ENCODE peak calls at places on chromosomes 11 and 22, in four cellular contexts. One of them, this sample, is unnamed.

GRCh38 chr22:41446057-41446501 is 522 bp downstream of the TOB2 start:
- DNase-seq in K562: peak; percentile 39
- DNase-seq in GM12878: no peak
- DNase-seq in HepG2: no peak
- DNase-seq in this sample: peak; percentile 36

GRCh38 chr11:93844568-93844967 is 5.8 kb downstream of the VSTM5 start:
- DNase-seq in K562: no peak
- DNase-seq in GM12878: no peak
- DNase-seq in HepG2: no peak
- DNase-seq in this sample: no peak

GRCh38 chr11:18715476-18715875 is 10.5 kb downstream of the IGSF22 start:
- DNase-seq in HepG2: no peak
- DNase-seq in K562: no peak
- DNase-seq in GM12878: no peak
- DNase-seq in this sample: no peak

GRCh38 chr11:106724293-106724892 is 293.9 kb downstream of the GUCY1A2 start:
- DNase-seq in GM12878: no peak
- DNase-seq in HepG2: no peak
- DNase-seq in K562: no peak
- DNase-seq in this sample: no peak

GRCh38 chr22:28773461-28773867 is 969 bp downstream of the CCDC117 start:
- DNase-seq in K562: no peak
- DNase-seq in HepG2: no peak
- DNase-seq in GM12878: peak; percentile 60
- DNase-seq in this sample: no peak

GRCh38 chr11:73141309-73142127 is 600 bp downstream of the FCHSD2 start:
- DNase-seq in HepG2: peak; percentile 47
- DNase-seq in K562: peak; percentile 34
- DNase-seq in GM12878: no peak
- DNase-seq in this sample: peak; percentile 69

GRCh38 chr22:27386186-27386585 is 415.4 kb downstream of the MN1 start:
- DNase-seq in GM12878: no peak
- DNase-seq in K562: no peak
- DNase-seq in HepG2: no peak
- DNase-seq in this sample: no peak

GRCh38 chr22:37088108-37088605 is 21.4 kb downstream of the TMPRSS6 start:
- DNase-seq in GM12878: no peak
- DNase-seq in K562: peak; percentile 53
- DNase-seq in HepG2: no peak
- DNase-seq in this sample: no peak

GRCh38 chr11:8070417-8071101 is 10.5 kb upstream of the TUB start:
- DNase-seq in GM12878: no peak
- DNase-seq in HepG2: peak; percentile 20
- DNase-seq in K562: peak; percentile 54
- DNase-seq in this sample: no peak

GRCh38 chr11:73237471-73238290 is 19.6 kb downstream of the P2RY2 start:
- DNase-seq in K562: no peak
- DNase-seq in GM12878: no peak
- DNase-seq in HepG2: peak; percentile 95
- DNase-seq in this sample: no peak

GRCh38 chr22:31241200-31241599 is 29.1 kb downstream of the LIMK2 start:
- DNase-seq in HepG2: peak; percentile 19
- DNase-seq in K562: peak; percentile 25
- DNase-seq in GM12878: no peak
- DNase-seq in this sample: no peak

GRCh38 chr11:76621466-76621865 is 49.1 kb downstream of the LRRC32 start:
- DNase-seq in GM12878: no peak
- DNase-seq in HepG2: no peak
- DNase-seq in K562: no peak
- DNase-seq in this sample: no peak

GRCh38 chr11:8833568-8834275 is 77.3 kb upstream of the AKIP1 start:
- DNase-seq in GM12878: no peak
- DNase-seq in HepG2: no peak
- DNase-seq in K562: no peak
- DNase-seq in this sample: no peak

GRCh38 chr11:17927041-17927440 is 85.8 kb downstream of the SERGEF start:
- DNase-seq in K562: no peak
- DNase-seq in HepG2: no peak
- DNase-seq in GM12878: no peak
- DNase-seq in this sample: no peak

GRCh38 chr11:122319842-122320555 is 204.0 kb upstream of the BLID start:
- DNase-seq in HepG2: no peak
- DNase-seq in K562: no peak
- DNase-seq in GM12878: no peak
- DNase-seq in this sample: no peak

GRCh38 chr11:9664276-9665171 is 647 bp downstream of the SWAP70 start:
- DNase-seq in K562: no peak
- DNase-seq in GM12878: no peak
- DNase-seq in HepG2: peak; percentile 29
- DNase-seq in this sample: peak; percentile 22

GRCh38 chr11:76025068-76025467 is 181.2 kb downstream of the WNT11 start:
- DNase-seq in GM12878: no peak
- DNase-seq in K562: no peak
- DNase-seq in HepG2: no peak
- DNase-seq in this sample: no peak

GRCh38 chr22:50576070-50576469 is 2.2 kb downstream of the CPT1B start:
- DNase-seq in HepG2: peak; percentile 81
- DNase-seq in GM12878: no peak
- DNase-seq in K562: peak; percentile 34
- DNase-seq in this sample: peak; percentile 41

GRCh38 chr22:44392446-44392921 is 79.7 kb upstream of the SHISAL1 start:
- DNase-seq in HepG2: no peak
- DNase-seq in GM12878: no peak
- DNase-seq in K562: no peak
- DNase-seq in this sample: peak; percentile 7

GRCh38 chr22:39463931-39464390 is 7.1 kb downstream of the MGAT3 start:
- DNase-seq in GM12878: no peak
- DNase-seq in HepG2: no peak
- DNase-seq in K562: no peak
- DNase-seq in this sample: no peak

DNA sequence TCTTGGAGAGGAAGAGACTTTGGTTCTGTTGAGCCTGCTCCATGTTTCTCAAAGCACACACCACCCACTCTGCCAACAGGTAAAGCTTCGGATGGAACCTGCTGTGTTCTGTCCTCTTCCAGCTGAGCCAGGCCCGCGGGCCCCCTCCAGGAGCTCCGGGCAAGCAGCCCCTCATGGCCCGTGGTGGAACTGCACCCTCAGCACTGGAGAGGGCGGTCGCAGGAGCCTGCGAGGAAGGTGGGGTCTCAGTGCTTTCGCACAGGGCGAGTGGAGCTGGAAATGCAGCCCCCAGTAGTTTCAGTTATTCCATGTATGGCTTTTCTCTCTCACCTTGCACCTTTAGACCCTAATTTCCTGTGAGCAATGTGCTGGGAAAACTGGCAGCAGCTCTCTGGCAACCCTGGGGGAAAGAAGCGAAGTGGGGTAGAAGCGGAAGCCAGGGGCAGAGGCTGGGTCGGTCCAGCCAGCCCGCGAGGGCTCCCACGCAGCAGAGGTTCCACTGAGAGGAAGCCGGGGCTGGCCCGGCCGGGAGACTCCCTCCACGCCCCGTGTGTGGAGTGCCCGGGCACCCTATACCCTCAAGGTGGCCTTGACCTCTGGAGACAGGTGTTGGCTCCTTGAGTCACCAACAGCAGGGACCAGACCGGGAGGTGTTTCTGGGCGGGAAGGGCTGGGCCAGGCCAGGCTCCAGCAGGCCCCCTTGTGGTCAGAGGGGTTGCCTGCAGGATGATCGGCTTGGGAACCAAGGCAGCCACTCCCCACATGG is 119.9 kb upstream of the TMEM45B start:
- DNase-seq in GM12878: no peak
- DNase-seq in K562: peak; percentile 69
- DNase-seq in HepG2: peak; percentile 46
- DNase-seq in this sample: peak; percentile 87
- TF ChIP-seq ATF2 in GM12878: no peak
- TF ChIP-seq ATF2 in K562: no peak
- TF ChIP-seq ATF2 in HepG2: no peak
- TF ChIP-seq ATF2 in this sample: no peak

GRCh38 chr11:39975091-39975490 is 1484.4 kb downstream of the LRRC4C start:
- DNase-seq in GM12878: no peak
- DNase-seq in HepG2: no peak
- DNase-seq in K562: no peak
- DNase-seq in this sample: no peak
- TF ChIP-seq USF2 in GM12878: no peak
- TF ChIP-seq USF2 in HepG2: no peak
- TF ChIP-seq USF2 in K562: no peak
- TF ChIP-seq USF2 in this sample: no peak

GRCh38 chr22:43313497-43314474 is 29.4 kb downstream of the SCUBE1 start:
- DNase-seq in K562: no peak
- DNase-seq in GM12878: no peak
- DNase-seq in HepG2: no peak
- DNase-seq in this sample: no peak

GRCh38 chr22:43314611-43315010 is 28.6 kb downstream of the SCUBE1 start:
- DNase-seq in K562: no peak
- DNase-seq in GM12878: no peak
- DNase-seq in HepG2: no peak
- DNase-seq in this sample: no peak

GRCh38 chr22:43317252-43317651 is 25.9 kb downstream of the SCUBE1 start:
- DNase-seq in HepG2: no peak
- DNase-seq in GM12878: no peak
- DNase-seq in K562: no peak
- DNase-seq in this sample: no peak

GRCh38 chr22:43312608-43313007 is 30.6 kb downstream of the SCUBE1 start:
- DNase-seq in HepG2: no peak
- DNase-seq in K562: no peak
- DNase-seq in GM12878: no peak
- DNase-seq in this sample: no peak

GRCh38 chr22:43315687-43316217 is 27.4 kb downstream of the SCUBE1 start:
- DNase-seq in K562: no peak
- DNase-seq in HepG2: no peak
- DNase-seq in GM12878: no peak
- DNase-seq in this sample: no peak
- TF ChIP-seq CBFB in K562: no peak
- TF ChIP-seq CBFB in HepG2: no peak
- TF ChIP-seq CBFB in GM12878: no peak
- TF ChIP-seq CBFB in this sample: no peak

GRCh38 chr11:36034572-36035331 is 90.9 kb downstream of the LDLRAD3 start:
- DNase-seq in GM12878: no peak
- DNase-seq in K562: no peak
- DNase-seq in HepG2: no peak
- DNase-seq in this sample: no peak

GRCh38 chr11:36033936-36034335 is 90.1 kb downstream of the LDLRAD3 start:
- DNase-seq in K562: no peak
- DNase-seq in GM12878: no peak
- DNase-seq in HepG2: no peak
- DNase-seq in this sample: no peak

GRCh38 chr11:36027731-36028130 is 83.9 kb downstream of the LDLRAD3 start:
- DNase-seq in K562: no peak
- DNase-seq in HepG2: no peak
- DNase-seq in GM12878: no peak
- DNase-seq in this sample: no peak

GRCh38 chr11:36033082-36033751 is 89.4 kb downstream of the LDLRAD3 start:
- DNase-seq in K562: no peak
- DNase-seq in GM12878: no peak
- DNase-seq in HepG2: no peak
- DNase-seq in this sample: no peak

DNA sequence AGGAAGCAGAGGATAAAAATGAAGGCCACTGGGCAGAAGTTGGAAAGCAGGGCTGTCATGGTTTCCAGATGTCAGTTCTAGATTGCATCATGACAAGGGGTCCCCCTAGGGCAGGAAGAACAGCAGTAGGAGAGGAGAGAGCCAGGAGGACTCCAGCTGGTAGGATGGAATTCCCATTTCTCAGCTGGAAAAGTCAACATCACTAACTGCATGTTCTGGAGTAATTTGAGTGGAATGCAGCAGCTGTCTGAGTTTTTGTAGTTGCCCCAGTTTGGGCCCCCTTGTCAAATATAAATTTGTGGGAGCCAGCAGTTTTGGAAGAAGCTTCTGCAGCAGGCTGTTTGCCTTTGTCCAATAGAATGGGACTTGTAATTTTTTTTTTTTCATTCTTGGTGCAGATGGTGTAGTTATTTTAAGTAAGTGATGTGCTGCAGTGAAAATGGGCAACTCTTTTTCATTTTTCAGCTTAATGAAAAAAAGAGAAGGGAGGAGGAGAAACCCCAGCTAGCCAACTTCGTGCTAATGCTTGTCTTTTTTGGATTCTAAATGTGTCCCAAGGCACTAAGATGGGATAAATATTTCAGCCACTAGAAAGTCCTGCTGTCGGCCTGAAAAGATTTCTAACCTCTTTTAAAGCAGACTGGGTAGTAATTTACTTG is 87.0 kb downstream of the LDLRAD3 start:
- DNase-seq in K562: no peak
- DNase-seq in HepG2: no peak
- DNase-seq in GM12878: no peak
- DNase-seq in this sample: no peak
- TF ChIP-seq ATF2 in K562: no peak
- TF ChIP-seq ATF2 in HepG2: no peak
- TF ChIP-seq ATF2 in GM12878: no peak
- TF ChIP-seq ATF2 in this sample: no peak

DNA sequence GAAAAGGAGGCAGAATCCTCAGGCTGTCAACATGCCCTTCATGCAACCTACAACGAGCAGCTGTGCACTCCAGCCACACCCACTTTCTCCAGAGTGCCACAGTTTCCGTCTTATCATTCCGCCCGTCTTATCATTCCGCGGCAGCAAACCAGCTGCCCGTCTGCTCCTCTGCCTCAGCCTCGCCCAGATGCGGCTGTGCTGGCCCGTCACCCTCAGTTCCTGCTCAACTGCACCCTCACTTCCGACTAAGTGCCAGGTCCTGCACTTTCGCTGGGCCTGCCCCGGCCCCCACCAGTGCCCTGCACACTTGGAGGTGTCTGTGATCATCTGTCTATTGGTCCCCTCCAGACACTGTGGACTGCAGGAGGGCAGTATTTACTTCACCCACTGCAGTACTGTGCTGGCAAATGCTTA is 43.7 kb downstream of the MICAL3 start:
- DNase-seq in GM12878: no peak
- DNase-seq in K562: peak; percentile 90
- DNase-seq in HepG2: no peak
- DNase-seq in this sample: no peak
- TF ChIP-seq USF2 in GM12878: no peak
- TF ChIP-seq USF2 in K562: no peak
- TF ChIP-seq USF2 in HepG2: no peak
- TF ChIP-seq USF2 in this sample: no peak

GRCh38 chr11:37409124-37409523 is 811.1 kb upstream of the RAG2 start:
- DNase-seq in GM12878: no peak
- DNase-seq in HepG2: no peak
- DNase-seq in K562: no peak
- DNase-seq in this sample: no peak
- TF ChIP-seq CBFB in GM12878: no peak
- TF ChIP-seq CBFB in HepG2: no peak
- TF ChIP-seq CBFB in K562: no peak
- TF ChIP-seq CBFB in this sample: no peak

DNA sequence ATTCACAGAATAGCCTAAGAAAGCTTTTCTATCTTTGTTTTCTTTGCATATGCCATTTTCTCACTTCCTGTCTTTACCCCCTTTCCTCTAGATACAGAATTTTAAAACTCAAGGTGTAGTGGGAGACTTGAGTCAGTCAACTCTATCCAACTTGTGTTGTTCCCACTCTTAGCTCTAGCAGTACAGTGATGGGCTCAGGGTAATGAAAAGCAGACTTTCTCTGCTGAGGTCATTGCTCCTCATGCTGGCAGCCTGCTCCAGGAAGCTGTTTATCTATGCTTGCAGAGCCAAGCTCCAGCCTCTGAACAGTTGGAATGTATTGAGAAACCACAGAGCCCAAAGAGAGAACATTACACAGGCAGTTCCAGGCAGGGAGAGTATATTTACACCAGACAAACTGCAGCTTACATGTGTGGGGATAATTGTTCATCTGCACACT is 68.1 kb downstream of the CSTPP1 start:
- DNase-seq in K562: peak; percentile 16
- DNase-seq in HepG2: peak; percentile 96
- DNase-seq in GM12878: no peak
- DNase-seq in this sample: no peak
- TF ChIP-seq ATF2 in K562: no peak
- TF ChIP-seq ATF2 in HepG2: peak; percentile 60
- TF ChIP-seq ATF2 in GM12878: no peak
- TF ChIP-seq ATF2 in this sample: no peak

This sample was measured in WTC11.